ENCODE peak calls at places on chromosomes 4 and X, in eight cellular contexts. One of them, this sample, is unnamed. For H3K4me1, the result is how much of the 10 kb centered on the place peaks cover.

GRCh38 chrX:115901241-115901640 is 269.3 kb upstream of the AGTR2 start:
- DNase-seq in HCT116: no peak
- DNase-seq in suprapubic skin: no peak
- DNase-seq in spleen: no peak
- DNase-seq in A549: no peak
- DNase-seq in endothelial cell of umbilical vein: no peak
- DNase-seq in sigmoid colon: no peak
- DNase-seq in Peyer's patch: no peak
- DNase-seq in this sample: no peak

GRCh38 chr4:16262188-16262587 is 35.9 kb upstream of the TAPT1 start:
- DNase-seq in HCT116: no peak
- DNase-seq in suprapubic skin: no peak
- DNase-seq in spleen: no peak
- DNase-seq in A549: no peak
- DNase-seq in endothelial cell of umbilical vein: no peak
- DNase-seq in sigmoid colon: no peak
- DNase-seq in Peyer's patch: peak
- DNase-seq in this sample: no peak

GRCh38 chr4:186190456-186191265 is 706 bp upstream of the CYP4V2 start:
- DNase-seq in HCT116: no peak
- DNase-seq in suprapubic skin: no peak
- DNase-seq in spleen: peak
- DNase-seq in A549: peak
- DNase-seq in endothelial cell of umbilical vein: no peak
- DNase-seq in sigmoid colon: peak
- DNase-seq in Peyer's patch: peak
- DNase-seq in this sample: no peak

GRCh38 chr4:15779789-15780188 is 1.7 kb downstream of the CD38 start:
- DNase-seq in HCT116: no peak
- DNase-seq in suprapubic skin: no peak
- DNase-seq in spleen: no peak
- DNase-seq in A549: no peak
- DNase-seq in endothelial cell of umbilical vein: no peak
- DNase-seq in sigmoid colon: no peak
- DNase-seq in Peyer's patch: no peak
- DNase-seq in this sample: no peak

GRCh38 chrX:49172280-49172780 is 632 bp downstream of the PLP2 start:
- DNase-seq in HCT116: no peak
- DNase-seq in suprapubic skin: peak
- DNase-seq in spleen: peak
- DNase-seq in A549: no peak
- DNase-seq in endothelial cell of umbilical vein: peak
- DNase-seq in sigmoid colon: peak
- DNase-seq in Peyer's patch: peak
- DNase-seq in this sample: no peak

GRCh38 chrX:41603591-41603990 is 85.2 kb upstream of the GPR34 start:
- DNase-seq in HCT116: no peak
- DNase-seq in suprapubic skin: no peak
- DNase-seq in spleen: no peak
- DNase-seq in A549: no peak
- DNase-seq in endothelial cell of umbilical vein: no peak
- DNase-seq in sigmoid colon: no peak
- DNase-seq in Peyer's patch: no peak
- DNase-seq in this sample: no peak

GRCh38 chr4:185018834-185019450 is 652 bp downstream of the HELT start:
- DNase-seq in HCT116: no peak
- DNase-seq in suprapubic skin: no peak
- DNase-seq in spleen: no peak
- DNase-seq in A549: no peak
- DNase-seq in endothelial cell of umbilical vein: no peak
- DNase-seq in sigmoid colon: no peak
- DNase-seq in Peyer's patch: no peak
- DNase-seq in this sample: no peak

GRCh38 chr4:119337010-119337409 is 15.1 kb upstream of the FABP2 start:
- DNase-seq in HCT116: no peak
- DNase-seq in suprapubic skin: no peak
- DNase-seq in spleen: no peak
- DNase-seq in A549: no peak
- DNase-seq in endothelial cell of umbilical vein: peak
- DNase-seq in sigmoid colon: no peak
- DNase-seq in Peyer's patch: no peak
- DNase-seq in this sample: no peak

GRCh38 chr4:111475001-111475400 is 670.3 kb upstream of the FAM241A start:
- DNase-seq in HCT116: peak
- DNase-seq in suprapubic skin: no peak
- DNase-seq in spleen: no peak
- DNase-seq in A549: no peak
- DNase-seq in endothelial cell of umbilical vein: no peak
- DNase-seq in sigmoid colon: no peak
- DNase-seq in Peyer's patch: no peak
- DNase-seq in this sample: no peak

GRCh38 chrX:18558799-18559198 is 113.1 kb downstream of the RS1 start:
- DNase-seq in HCT116: no peak
- DNase-seq in suprapubic skin: no peak
- DNase-seq in spleen: no peak
- DNase-seq in A549: no peak
- DNase-seq in endothelial cell of umbilical vein: no peak
- DNase-seq in sigmoid colon: no peak
- DNase-seq in Peyer's patch: no peak
- DNase-seq in this sample: no peak

GRCh38 chr4:186037692-186038658 is 31.0 kb upstream of the TLR3 start:
- DNase-seq in HCT116: peak
- DNase-seq in suprapubic skin: no peak
- DNase-seq in spleen: no peak
- DNase-seq in A549: peak
- DNase-seq in endothelial cell of umbilical vein: peak
- DNase-seq in sigmoid colon: peak
- DNase-seq in Peyer's patch: no peak
- DNase-seq in this sample: no peak

GRCh38 chrX:91279479-91279878 is 155.2 kb upstream of the PABPC5 start:
- DNase-seq in HCT116: no peak
- DNase-seq in suprapubic skin: no peak
- DNase-seq in spleen: peak
- DNase-seq in A549: no peak
- DNase-seq in endothelial cell of umbilical vein: no peak
- DNase-seq in sigmoid colon: no peak
- DNase-seq in Peyer's patch: no peak
- DNase-seq in this sample: no peak

GRCh38 chr4:11183358-11183745 is 245.3 kb downstream of the HS3ST1 start:
- DNase-seq in HCT116: no peak
- DNase-seq in suprapubic skin: no peak
- DNase-seq in spleen: no peak
- DNase-seq in A549: no peak
- DNase-seq in endothelial cell of umbilical vein: no peak
- DNase-seq in sigmoid colon: no peak
- DNase-seq in Peyer's patch: no peak
- DNase-seq in this sample: no peak

GRCh38 chrX:2691543-2692220 is 587 bp downstream of the CD99 start:
- DNase-seq in HCT116: no peak
- DNase-seq in suprapubic skin: peak
- DNase-seq in spleen: peak
- DNase-seq in A549: peak
- DNase-seq in endothelial cell of umbilical vein: peak
- DNase-seq in sigmoid colon: peak
- DNase-seq in Peyer's patch: peak
- DNase-seq in this sample: no peak

GRCh38 chr4:156974264-156974663 is 2.7 kb upstream of the PDGFC start:
- DNase-seq in HCT116: no peak
- DNase-seq in suprapubic skin: no peak
- DNase-seq in spleen: no peak
- DNase-seq in A549: no peak
- DNase-seq in endothelial cell of umbilical vein: no peak
- DNase-seq in sigmoid colon: no peak
- DNase-seq in Peyer's patch: no peak
- DNase-seq in this sample: no peak

GRCh38 chr4:186297013-186297645 is 31.1 kb downstream of the F11 start:
- DNase-seq in HCT116: peak
- DNase-seq in suprapubic skin: no peak
- DNase-seq in spleen: no peak
- DNase-seq in A549: peak
- DNase-seq in endothelial cell of umbilical vein: peak
- DNase-seq in sigmoid colon: no peak
- DNase-seq in Peyer's patch: no peak
- DNase-seq in this sample: no peak

GRCh38 chr4:1592179-1593037 is 91.7 kb downstream of the FAM53A start:
- DNase-seq in HCT116: no peak
- DNase-seq in suprapubic skin: peak
- DNase-seq in spleen: peak
- DNase-seq in A549: no peak
- DNase-seq in endothelial cell of umbilical vein: no peak
- DNase-seq in sigmoid colon: peak
- DNase-seq in Peyer's patch: no peak
- DNase-seq in this sample: no peak

GRCh38 chrX:151151668-151152267 is 24.6 kb upstream of the GPR50 start:
- DNase-seq in HCT116: peak
- DNase-seq in suprapubic skin: no peak
- DNase-seq in spleen: no peak
- DNase-seq in A549: peak
- DNase-seq in endothelial cell of umbilical vein: peak
- DNase-seq in sigmoid colon: no peak
- DNase-seq in Peyer's patch: no peak
- DNase-seq in this sample: no peak

GRCh38 chr4:114694770-114695169 is 96.2 kb downstream of the UGT8 start:
- DNase-seq in HCT116: peak
- DNase-seq in suprapubic skin: no peak
- DNase-seq in spleen: no peak
- DNase-seq in A549: no peak
- DNase-seq in endothelial cell of umbilical vein: peak
- DNase-seq in sigmoid colon: no peak
- DNase-seq in Peyer's patch: no peak
- DNase-seq in this sample: no peak

GRCh38 chr4:138861130-138861529 is 154.5 kb upstream of the NOCT start:
- DNase-seq in HCT116: no peak
- DNase-seq in suprapubic skin: no peak
- DNase-seq in spleen: no peak
- DNase-seq in A549: no peak
- DNase-seq in endothelial cell of umbilical vein: no peak
- DNase-seq in sigmoid colon: no peak
- DNase-seq in Peyer's patch: no peak
- DNase-seq in this sample: no peak

DNA sequence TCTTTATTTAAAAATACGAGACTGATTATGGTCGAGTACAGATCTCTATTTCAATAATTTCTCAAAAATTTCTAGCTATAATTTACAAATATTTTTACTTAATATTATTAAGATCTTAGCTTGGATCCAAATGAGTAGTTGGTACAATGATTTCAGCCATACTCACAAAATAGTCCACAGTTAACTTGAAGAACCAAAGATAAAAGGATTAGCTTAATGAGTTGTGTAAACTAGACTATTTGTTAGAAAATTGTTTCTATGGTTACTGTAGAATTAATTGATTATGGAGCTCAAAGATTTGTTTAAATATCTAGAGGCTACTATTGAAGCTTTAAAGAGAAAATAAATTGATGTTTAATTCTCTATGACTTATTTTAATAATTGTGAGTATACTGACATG is 1.6 kb downstream of the UGT2B10 start:
- DNase-seq in HCT116: no peak
- DNase-seq in suprapubic skin: no peak
- DNase-seq in spleen: no peak
- DNase-seq in A549: no peak
- DNase-seq in endothelial cell of umbilical vein: no peak
- DNase-seq in sigmoid colon: no peak
- DNase-seq in Peyer's patch: no peak
- DNase-seq in this sample: no peak
- H3K4me1 ChIP-seq in HCT116: under half
- H3K4me1 ChIP-seq in suprapubic skin: under half
- H3K4me1 ChIP-seq in spleen: under half
- H3K4me1 ChIP-seq in A549: under half
- H3K4me1 ChIP-seq in endothelial cell of umbilical vein: under half
- H3K4me1 ChIP-seq in sigmoid colon: under half
- H3K4me1 ChIP-seq in Peyer's patch: under half
- H3K4me1 ChIP-seq in this sample: under half

GRCh38 chr4:118037955-118038354 is 3.7 kb downstream of the NDST3 start:
- DNase-seq in HCT116: no peak
- DNase-seq in suprapubic skin: no peak
- DNase-seq in spleen: no peak
- DNase-seq in A549: no peak
- DNase-seq in endothelial cell of umbilical vein: no peak
- DNase-seq in sigmoid colon: no peak
- DNase-seq in Peyer's patch: no peak
- DNase-seq in this sample: no peak
- TF ChIP-seq POLR2A in HCT116: no peak
- TF ChIP-seq POLR2A in suprapubic skin: no peak
- TF ChIP-seq POLR2A in spleen: no peak
- TF ChIP-seq POLR2A in A549: no peak
- TF ChIP-seq POLR2A in endothelial cell of umbilical vein: no peak
- TF ChIP-seq POLR2A in sigmoid colon: no peak
- TF ChIP-seq POLR2A in Peyer's patch: no peak
- TF ChIP-seq POLR2A in this sample: no peak

DNA sequence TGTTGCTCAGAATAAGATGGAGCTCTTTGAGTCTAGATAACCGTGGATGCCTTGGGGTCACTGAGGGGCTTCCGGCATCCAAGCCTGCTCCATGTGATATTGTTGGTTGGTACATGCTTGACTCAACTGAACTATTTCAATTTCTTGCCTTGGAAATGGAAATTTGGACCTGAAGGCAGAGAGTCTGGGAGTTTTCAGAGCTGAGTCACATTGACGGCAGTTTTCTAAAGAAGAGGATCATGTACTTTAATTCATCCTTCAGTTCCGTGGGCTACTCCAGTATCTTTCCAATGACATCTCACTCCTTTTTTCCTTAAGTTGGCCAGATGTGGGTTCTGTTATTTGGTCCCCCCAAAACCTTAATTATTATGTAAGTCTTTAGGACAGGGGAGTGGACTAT is 100.5 kb downstream of the MFAP3L start:
- DNase-seq in HCT116: no peak
- DNase-seq in suprapubic skin: no peak
- DNase-seq in spleen: no peak
- DNase-seq in A549: no peak
- DNase-seq in endothelial cell of umbilical vein: no peak
- DNase-seq in sigmoid colon: no peak
- DNase-seq in Peyer's patch: no peak
- DNase-seq in this sample: no peak
- H3K4me1 ChIP-seq in HCT116: under half
- H3K4me1 ChIP-seq in suprapubic skin: under half
- H3K4me1 ChIP-seq in spleen: under half
- H3K4me1 ChIP-seq in A549: under half
- H3K4me1 ChIP-seq in endothelial cell of umbilical vein: under half
- H3K4me1 ChIP-seq in sigmoid colon: under half
- H3K4me1 ChIP-seq in Peyer's patch: under half
- H3K4me1 ChIP-seq in this sample: under half

DNA sequence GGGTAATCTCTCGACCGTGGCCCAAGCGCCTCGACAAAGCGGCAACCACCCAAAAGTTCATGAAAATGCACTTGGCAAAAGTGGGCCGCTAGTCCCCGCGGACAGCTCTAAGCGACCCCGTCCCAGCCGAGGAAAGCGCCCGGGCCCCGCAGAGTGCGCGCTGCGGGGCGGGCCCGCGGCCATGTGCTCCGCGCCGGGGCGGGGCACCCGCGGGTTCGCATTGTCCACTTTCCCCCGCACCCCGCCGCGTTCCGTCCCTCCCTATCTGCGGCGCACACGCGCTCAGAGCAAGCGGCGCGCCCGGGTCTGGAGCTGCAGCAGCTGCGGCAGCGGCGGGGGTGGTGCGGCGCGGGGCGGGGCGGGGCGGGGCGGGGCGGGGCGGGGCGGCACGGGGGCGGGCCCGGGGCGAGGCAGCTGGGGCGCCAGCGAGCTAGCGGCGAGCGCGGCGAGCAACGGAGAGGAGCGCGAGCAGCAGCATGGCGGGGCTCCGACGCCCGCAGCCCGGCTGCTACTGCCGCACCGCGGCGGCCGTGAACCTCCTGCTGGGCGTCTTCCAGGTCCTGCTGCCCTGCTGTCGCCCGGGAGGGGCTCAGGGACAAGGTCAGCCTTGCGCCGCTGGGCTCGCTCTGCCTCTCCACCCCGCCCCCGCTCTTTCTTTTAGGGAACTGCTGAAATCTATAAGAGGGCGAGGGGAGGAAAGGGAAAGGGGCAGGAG is at the start of gene TMEM131L:
- DNase-seq in HCT116: peak
- DNase-seq in suprapubic skin: peak
- DNase-seq in spleen: peak
- DNase-seq in A549: peak
- DNase-seq in endothelial cell of umbilical vein: peak
- DNase-seq in sigmoid colon: peak
- DNase-seq in Peyer's patch: peak
- DNase-seq in this sample: no peak
- TF ChIP-seq POLR2A in HCT116: no peak
- TF ChIP-seq POLR2A in suprapubic skin: no peak
- TF ChIP-seq POLR2A in spleen: no peak
- TF ChIP-seq POLR2A in A549: peak
- TF ChIP-seq POLR2A in endothelial cell of umbilical vein: no peak
- TF ChIP-seq POLR2A in sigmoid colon: no peak
- TF ChIP-seq POLR2A in Peyer's patch: peak
- TF ChIP-seq POLR2A in this sample: peak